ENCODE peak calls at places on chromosomes 3 and 15, in eight cellular contexts. V is NCI-H2171 treated with DMSO at 0.1 percent for 48 hours, J is GM04504, S is activated T-cell treated with anti-CD3 and anti-CD28 coated beads for 1 hour, E is NCI-H2029 treated with DMSO at 0.1 percent for 48 hours, N is putamen, Q is AG08396, I is HT1080. L is an unnamed sample.

GRCh38 chr3:18712713-18713575 is 287.8 kb upstream of the SATB1 start:
- DNase-seq in N (no peak), I (no peak), S (no peak), J (no peak), Q (no peak), V (no peak), E (no peak), L (no peak)

GRCh38 chr3:129855454-129856419 is 37.8 kb downstream of the TMCC1 start:
- DNase-seq in J (peak; percentile 42), E (no peak), I (peak; percentile 68), Q (peak; percentile 22), N (peak; percentile 74), V (no peak), S (no peak), L (peak; percentile 51)

GRCh38 chr3:178019645-178020044 is 516.6 kb upstream of the KCNMB2 start:
- DNase-seq in I (no peak), S (no peak), V (no peak), J (no peak), Q (no peak), N (no peak), E (no peak), L (no peak)

GRCh38 chr3:110855207-110855606 is 216.4 kb upstream of the NECTIN3 start:
- DNase-seq in J (no peak), Q (no peak), I (no peak), N (no peak), V (no peak), E (no peak), S (no peak), L (no peak)

GRCh38 chr3:123884258-123884831 is at the start of gene MYLK:
- DNase-seq in V (peak; percentile 87), Q (peak; percentile 94), S (no peak), J (peak; percentile 85), E (peak; percentile 76), N (no peak), I (peak; percentile 98), L (peak; percentile 96)

GRCh38 chr3:98764692-98765002 is 1.5 kb downstream of the ST3GAL6 start:
- DNase-seq in V (no peak), J (no peak), I (no peak), Q (no peak), N (no peak), E (no peak), S (no peak), L (no peak)

GRCh38 chr15:64653757-64654156 is 121.6 kb downstream of the RBPMS2 start:
- DNase-seq in V (peak; percentile 23), J (no peak), Q (no peak), S (no peak), I (no peak), E (no peak), N (no peak), L (no peak)

GRCh38 chr3:126028096-126028495 is 55.8 kb downstream of the SLC41A3 start:
- DNase-seq in V (no peak), S (no peak), Q (no peak), J (no peak), N (no peak), I (no peak), E (no peak), L (no peak)

GRCh38 chr3:32296251-32297204 is 58.0 kb downstream of the CMTM8 start:
- DNase-seq in N (peak; percentile 37), J (peak; percentile 26), E (peak; percentile 74), Q (peak; percentile 80), S (peak; percentile 53), I (peak; percentile 61), V (peak; percentile 88), L (peak; percentile 90)

GRCh38 chr3:190155752-190156151 is 35.1 kb upstream of the P3H2 start:
- DNase-seq in I (peak; percentile 21), N (no peak), E (no peak), J (no peak), S (no peak), Q (no peak), V (no peak), L (no peak)

GRCh38 chr3:149763565-149763964 is 11.3 kb upstream of the COMMD2 start:
- DNase-seq in I (no peak), V (no peak), J (no peak), N (no peak), Q (no peak), S (no peak), E (no peak), L (no peak)

GRCh38 chr3:105144837-105145236 is 221.9 kb upstream of the ALCAM start:
- DNase-seq in S (no peak), I (no peak), E (no peak), N (no peak), Q (no peak), V (no peak), J (no peak), L (no peak)

GRCh38 chr3:56844536-56844935 is 42.8 kb upstream of the ARHGEF3 start:
- DNase-seq in I (no peak), E (no peak), S (no peak), Q (no peak), N (no peak), V (no peak), J (no peak), L (no peak)

GRCh38 chr3:126287536-126288181 is 69.5 kb downstream of the KLF15 start:
- DNase-seq in N (peak; percentile 77), I (no peak), J (no peak), S (no peak), V (peak; percentile 27), Q (peak; percentile 79), E (peak; percentile 14), L (peak; percentile 84)

GRCh38 chr3:37014620-37015019 is 21.3 kb downstream of the MLH1 start:
- DNase-seq in N (no peak), Q (no peak), E (no peak), I (no peak), S (no peak), V (no peak), J (no peak), L (no peak)

GRCh38 chr3:130849111-130849552 is 44.8 kb upstream of the ATP2C1 start:
- DNase-seq in N (no peak), S (no peak), Q (no peak), J (no peak), I (no peak), E (peak; percentile 60), V (peak; percentile 100), L (no peak)

GRCh38 chr15:41838400-41838897 is at the start of gene PLA2G4B:
- DNase-seq in S (no peak), I (no peak), E (peak; percentile 67), J (no peak), Q (no peak), V (peak; percentile 65), N (no peak), L (no peak)

GRCh38 chr3:65749066-65749465 is 289.7 kb downstream of the MAGI1 start:
- DNase-seq in J (no peak), Q (no peak), S (no peak), V (no peak), N (no peak), I (no peak), E (no peak), L (no peak)

GRCh38 chr3:39126532-39127071 is 19.1 kb downstream of the TTC21A start:
- DNase-seq in I (peak; percentile 64), N (no peak), E (peak; percentile 69), Q (no peak), J (no peak), S (no peak), V (peak; percentile 12), L (peak; percentile 54)

GRCh38 chr15:96329403-96329981 is 1.0 kb upstream of the NR2F2 start:
- DNase-seq in J (no peak), N (no peak), E (no peak), S (no peak), I (peak; percentile 31), Q (peak; percentile 8), V (no peak), L (no peak)

GRCh38 chr3:70856414-70857162 is 544.1 kb upstream of the MDFIC2 start:
- DNase-seq in Q (peak; percentile 12), E (no peak), I (peak; percentile 82), S (no peak), J (no peak), N (no peak), V (no peak), L (peak; percentile 55)

GRCh38 chr3:16533928-16534913 is 20.7 kb upstream of the RFTN1 start:
- DNase-seq in Q (no peak), S (no peak), V (peak; percentile 94), I (no peak), N (no peak), E (peak; percentile 51), J (no peak), L (no peak)

GRCh38 chr15:101489633-101490407 is at the start of gene PCSK6:
- DNase-seq in S (no peak), J (no peak), E (no peak), N (no peak), Q (peak; percentile 62), V (peak; percentile 22), I (no peak), L (peak; percentile 69)

GRCh38 chr3:69420781-69421520 is 35.1 kb upstream of the FRMD4B start:
- DNase-seq in S (no peak), Q (no peak), J (no peak), I (peak; percentile 79), N (no peak), E (no peak), V (no peak), L (no peak)

GRCh38 chr3:9123849-9124248 is 125.6 kb downstream of the SRGAP3 start:
- DNase-seq in V (no peak), Q (no peak), J (no peak), N (no peak), S (no peak), E (no peak), I (no peak), L (no peak)

GRCh38 chr3:15512173-15512572 is 9.3 kb downstream of the COLQ start:
- DNase-seq in J (peak; percentile 20), I (no peak), V (peak; percentile 69), S (no peak), N (peak; percentile 8), Q (peak; percentile 56), E (peak; percentile 86), L (peak; percentile 65)

GRCh38 chr3:146823622-146824021 is 218.5 kb upstream of the PLSCR5 start:
- DNase-seq in S (no peak), J (no peak), I (no peak), E (no peak), Q (no peak), V (no peak), N (no peak), L (no peak)

GRCh38 chr3:135107043-135107442 is 312.0 kb downstream of the EPHB1 start:
- DNase-seq in N (no peak), J (no peak), E (no peak), Q (no peak), S (no peak), I (no peak), V (no peak), L (no peak)

GRCh38 chr3:123722021-123722420 is 137.2 kb upstream of the HACD2 start:
- DNase-seq in J (no peak), V (no peak), N (no peak), I (no peak), Q (no peak), E (no peak), S (no peak), L (no peak)

L was measured in AG20443.